ENCODE peak calls at places on chromosome 9, in six cellular contexts. L is AG09319, F is NCI-H146, H is progenitor cell of endocrine pancreas, S is ACHN, P is body of pancreas. Y is an unnamed sample.

GRCh38 chr9:35820076-35820475 is 5.2 kb upstream of the HINT2 start:
- DNase-seq in L (no peak), S (no peak), H (no peak), P (no peak), F (no peak), Y (no peak)

GRCh38 chr9:137398561-137399468 is 24.1 kb downstream of the EXD3 start:
- DNase-seq in H (no peak), F (no peak), P (no peak), S (no peak), L (no peak), Y (no peak)

GRCh38 chr9:124873664-124874063 is 11.7 kb downstream of the ARPC5L start:
- DNase-seq in F (no peak), S (no peak), H (no peak), L (no peak), P (no peak), Y (no peak)

GRCh38 chr9:18905883-18906649 is 126.9 kb downstream of the SAXO1 start:
- DNase-seq in F (no peak), S (no peak), P (no peak), L (no peak), H (no peak), Y (no peak)

GRCh38 chr9:31587176-31587575 is 797.3 kb upstream of the ACO1 start:
- DNase-seq in S (no peak), H (no peak), P (no peak), F (peak), L (no peak), Y (no peak)

GRCh38 chr9:124835026-124835501 is 18.2 kb upstream of the WDR38 start:
- DNase-seq in L (no peak), S (peak), P (peak), F (peak), H (no peak), Y (no peak)

GRCh38 chr9:81264516-81264915 is 424.8 kb downstream of the TLE1 start:
- DNase-seq in L (no peak), F (no peak), P (no peak), H (no peak), S (no peak), Y (no peak)

GRCh38 chr9:38243993-38244392 is 148.5 kb upstream of the ALDH1B1 start:
- DNase-seq in S (no peak), L (no peak), H (no peak), F (no peak), P (no peak), Y (no peak)

GRCh38 chr9:108477538-108478006 is 378.2 kb downstream of the ACTL7B start:
- DNase-seq in S (no peak), P (no peak), L (peak), F (peak), H (no peak), Y (peak)

GRCh38 chr9:36398745-36399144 is 1.3 kb downstream of the RNF38 start:
- DNase-seq in F (peak), L (no peak), S (no peak), P (no peak), H (no peak), Y (no peak)

GRCh38 chr9:136238342-136238732 is 7.3 kb downstream of the QSOX2 start:
- DNase-seq in H (no peak), L (no peak), S (no peak), P (no peak), F (peak), Y (no peak)

GRCh38 chr9:121984726-121985402 is 108.2 kb downstream of the TTLL11 start:
- DNase-seq in F (no peak), S (no peak), P (no peak), L (peak), H (no peak), Y (no peak)

GRCh38 chr9:16915126-16915831 is 44.8 kb upstream of the BNC2 start:
- DNase-seq in L (no peak), P (no peak), F (no peak), H (no peak), S (no peak), Y (no peak)

GRCh38 chr9:115232375-115232774 is 114.4 kb upstream of the TNC start:
- DNase-seq in L (no peak), P (no peak), H (no peak), S (no peak), F (no peak), Y (no peak)

GRCh38 chr9:108889649-108890067 is 27.6 kb downstream of the ACTL7A start:
- DNase-seq in P (no peak), F (no peak), S (peak), H (no peak), L (no peak), Y (no peak)

GRCh38 chr9:128114326-128115186 is 13.0 kb downstream of the PTGES2 start:
- DNase-seq in H (no peak), F (no peak), L (no peak), S (no peak), P (peak), Y (no peak)

GRCh38 chr9:98455957-98456621 is 200.6 kb upstream of the TBC1D2 start:
- DNase-seq in H (no peak), P (no peak), F (no peak), L (no peak), S (no peak), Y (no peak)

GRCh38 chr9:20980713-20981481 is 50.5 kb downstream of the HACD4 start:
- DNase-seq in P (no peak), S (no peak), H (no peak), L (peak), F (no peak), Y (no peak)

GRCh38 chr9:26245072-26245471 is 566.8 kb upstream of the TUSC1 start:
- DNase-seq in S (peak), P (no peak), F (no peak), L (no peak), H (no peak), Y (no peak)

GRCh38 chr9:2039294-2040180 is 24.4 kb downstream of the SMARCA2 start:
- DNase-seq in F (no peak), S (peak), H (no peak), P (no peak), L (no peak), Y (no peak)

GRCh38 chr9:94922691-94923107 is 196.2 kb downstream of the AOPEP start:
- DNase-seq in H (no peak), P (no peak), S (no peak), F (no peak), L (no peak), Y (no peak)

GRCh38 chr9:97109194-97109811 is 70.4 kb upstream of the CTSV start:
- DNase-seq in P (peak), H (no peak), F (peak), L (no peak), S (peak), Y (no peak)

GRCh38 chr9:114153761-114154596 is 1.4 kb upstream of the COL27A1 start:
- DNase-seq in H (peak), S (peak), L (no peak), F (no peak), P (peak), Y (no peak)

GRCh38 chr9:21802418-21803000 is at the start of gene MTAP:
- DNase-seq in L (peak), S (no peak), F (peak), P (peak), H (peak), Y (peak)

GRCh38 chr9:130555968-130556367 is 23.4 kb upstream of the FUBP3 start:
- DNase-seq in H (no peak), S (peak), L (no peak), F (no peak), P (no peak), Y (no peak)

GRCh38 chr9:99299214-99300102 is 77.4 kb downstream of the SEC61B start:
- DNase-seq in L (peak), F (peak), H (no peak), P (no peak), S (peak), Y (no peak)

GRCh38 chr9:98698856-98699255 is 9.9 kb downstream of the GABBR2 start:
- DNase-seq in L (no peak), H (no peak), F (no peak), S (no peak), P (no peak), Y (no peak)

GRCh38 chr9:129328357-129329103 is 150.5 kb upstream of the IER5L start:
- DNase-seq in S (no peak), P (no peak), F (no peak), H (no peak), L (no peak), Y (no peak)

GRCh38 chr9:33734911-33735310 is 60.5 kb upstream of the PRSS3 start:
- DNase-seq in H (no peak), P (no peak), L (no peak), F (no peak), S (no peak), Y (no peak)

GRCh38 chr9:97526895-97527575 is 25.6 kb downstream of the TMOD1 start:
- DNase-seq in F (no peak), L (no peak), P (no peak), H (no peak), S (no peak), Y (no peak)

GRCh38 chr9:137836831-137837241 is 40.7 kb upstream of the CACNA1B start:
- DNase-seq in L (no peak), F (no peak), S (no peak), H (no peak), P (no peak), Y (no peak)

GRCh38 chr9:131733601-131734061 is 6.2 kb downstream of the RAPGEF1 start:
- DNase-seq in S (peak), H (no peak), L (peak), F (no peak), P (no peak), Y (no peak)

GRCh38 chr9:84170521-84171141 is 169.9 kb downstream of the SLC28A3 start:
- DNase-seq in H (no peak), P (peak), S (peak), L (peak), F (peak), Y (no peak)

GRCh38 chr9:97737429-97737828 is 40.3 kb upstream of the XPA start:
- DNase-seq in H (no peak), S (no peak), F (peak), L (no peak), P (no peak), Y (no peak)

GRCh38 chr9:14435871-14436270 is 121.9 kb upstream of the NFIB start:
- DNase-seq in S (no peak), P (no peak), F (no peak), L (no peak), H (no peak), Y (no peak)

GRCh38 chr9:136018257-136019031 is 57.3 kb upstream of the UBAC1 start:
- DNase-seq in S (no peak), L (no peak), P (peak), F (peak), H (no peak), Y (no peak)